ENCODE peak calls at places on chromosomes 11 and 22, in seven cellular contexts. One of them, this sample, is unnamed.

GRCh38 chr22:42299586-42300285 is 29.3 kb upstream of the TCF20 start:
- DNase-seq in iPS DF 6.9: no peak
- DNase-seq in testis: peak; percentile 21
- DNase-seq in CD8-positive, alpha-beta memory T cell: peak; percentile 47
- DNase-seq in AG04450: no peak
- DNase-seq in tibial artery: no peak
- DNase-seq in PC-9: no peak
- DNase-seq in this sample: no peak

GRCh38 chr11:35491231-35491871 is 34.1 kb downstream of the PAMR1 start:
- DNase-seq in iPS DF 6.9: no peak
- DNase-seq in testis: no peak
- DNase-seq in CD8-positive, alpha-beta memory T cell: no peak
- DNase-seq in AG04450: peak; percentile 83
- DNase-seq in tibial artery: no peak
- DNase-seq in PC-9: peak; percentile 10
- DNase-seq in this sample: no peak

GRCh38 chr11:108466405-108466804 is 924 bp downstream of the C11orf65 start:
- DNase-seq in iPS DF 6.9: no peak
- DNase-seq in testis: no peak
- DNase-seq in CD8-positive, alpha-beta memory T cell: no peak
- DNase-seq in AG04450: no peak
- DNase-seq in tibial artery: no peak
- DNase-seq in PC-9: no peak
- DNase-seq in this sample: no peak

GRCh38 chr22:41870786-41871185 is 37.9 kb downstream of the SREBF2 start:
- DNase-seq in iPS DF 6.9: no peak
- DNase-seq in testis: no peak
- DNase-seq in CD8-positive, alpha-beta memory T cell: no peak
- DNase-seq in AG04450: no peak
- DNase-seq in tibial artery: no peak
- DNase-seq in PC-9: no peak
- DNase-seq in this sample: no peak

GRCh38 chr11:45997599-45997998 is 75.1 kb downstream of the LARGE2 start:
- DNase-seq in iPS DF 6.9: no peak
- DNase-seq in testis: no peak
- DNase-seq in CD8-positive, alpha-beta memory T cell: no peak
- DNase-seq in AG04450: no peak
- DNase-seq in tibial artery: no peak
- DNase-seq in PC-9: no peak
- DNase-seq in this sample: no peak

GRCh38 chr11:117940736-117941135 is 11.5 kb upstream of the TMPRSS13 start:
- DNase-seq in iPS DF 6.9: no peak
- DNase-seq in testis: no peak
- DNase-seq in CD8-positive, alpha-beta memory T cell: no peak
- DNase-seq in AG04450: no peak
- DNase-seq in tibial artery: no peak
- DNase-seq in PC-9: no peak
- DNase-seq in this sample: no peak

GRCh38 chr11:126636911-126637799 is 281.7 kb downstream of the ST3GAL4 start:
- DNase-seq in iPS DF 6.9: no peak
- DNase-seq in testis: no peak
- DNase-seq in CD8-positive, alpha-beta memory T cell: no peak
- DNase-seq in AG04450: no peak
- DNase-seq in tibial artery: no peak
- DNase-seq in PC-9: no peak
- DNase-seq in this sample: no peak

GRCh38 chr11:63518548-63518947 is 12.7 kb downstream of the LGALS12 start:
- DNase-seq in iPS DF 6.9: no peak
- DNase-seq in testis: no peak
- DNase-seq in CD8-positive, alpha-beta memory T cell: peak; percentile 37
- DNase-seq in AG04450: no peak
- DNase-seq in tibial artery: no peak
- DNase-seq in PC-9: no peak
- DNase-seq in this sample: no peak

GRCh38 chr11:18392434-18393321 is 1.7 kb upstream of the LDHA start:
- DNase-seq in iPS DF 6.9: no peak
- DNase-seq in testis: peak; percentile 20
- DNase-seq in CD8-positive, alpha-beta memory T cell: no peak
- DNase-seq in AG04450: no peak
- DNase-seq in tibial artery: no peak
- DNase-seq in PC-9: no peak
- DNase-seq in this sample: no peak

GRCh38 chr22:50281957-50282356 is 11.8 kb upstream of the MAPK11 start:
- DNase-seq in iPS DF 6.9: no peak
- DNase-seq in testis: no peak
- DNase-seq in CD8-positive, alpha-beta memory T cell: no peak
- DNase-seq in AG04450: no peak
- DNase-seq in tibial artery: no peak
- DNase-seq in PC-9: peak; percentile 89
- DNase-seq in this sample: peak; percentile 79

GRCh38 chr11:123173040-123173855 is 21.8 kb downstream of the CLMP start:
- DNase-seq in iPS DF 6.9: no peak
- DNase-seq in testis: no peak
- DNase-seq in CD8-positive, alpha-beta memory T cell: no peak
- DNase-seq in AG04450: peak; percentile 97
- DNase-seq in tibial artery: no peak
- DNase-seq in PC-9: no peak
- DNase-seq in this sample: no peak

GRCh38 chr11:86671386-86672006 is 920 bp downstream of the ME3 start:
- DNase-seq in iPS DF 6.9: no peak
- DNase-seq in testis: peak; percentile 86
- DNase-seq in CD8-positive, alpha-beta memory T cell: no peak
- DNase-seq in AG04450: no peak
- DNase-seq in tibial artery: peak; percentile 89
- DNase-seq in PC-9: peak; percentile 64
- DNase-seq in this sample: peak; percentile 52

GRCh38 chr22:37309221-37310074 is 27.1 kb downstream of the CYTH4 start:
- DNase-seq in iPS DF 6.9: no peak
- DNase-seq in testis: no peak
- DNase-seq in CD8-positive, alpha-beta memory T cell: peak; percentile 65
- DNase-seq in AG04450: no peak
- DNase-seq in tibial artery: no peak
- DNase-seq in PC-9: no peak
- DNase-seq in this sample: no peak

GRCh38 chr11:19311306-19312030 is 70.7 kb upstream of the E2F8 start:
- DNase-seq in iPS DF 6.9: peak; percentile 37
- DNase-seq in testis: peak; percentile 87
- DNase-seq in CD8-positive, alpha-beta memory T cell: no peak
- DNase-seq in AG04450: peak; percentile 13
- DNase-seq in tibial artery: no peak
- DNase-seq in PC-9: peak; percentile 63
- DNase-seq in this sample: no peak

GRCh38 chr11:132586801-132587200 is 945.5 kb downstream of the OPCML start:
- DNase-seq in iPS DF 6.9: no peak
- DNase-seq in testis: no peak
- DNase-seq in CD8-positive, alpha-beta memory T cell: no peak
- DNase-seq in AG04450: peak; percentile 13
- DNase-seq in tibial artery: no peak
- DNase-seq in PC-9: no peak
- DNase-seq in this sample: no peak

GRCh38 chr22:42624551-42625106 is 9.9 kb upstream of the POLDIP3 start:
- DNase-seq in iPS DF 6.9: no peak
- DNase-seq in testis: no peak
- DNase-seq in CD8-positive, alpha-beta memory T cell: no peak
- DNase-seq in AG04450: no peak
- DNase-seq in tibial artery: no peak
- DNase-seq in PC-9: no peak
- DNase-seq in this sample: no peak

GRCh38 chr11:134533511-134533910 is 121.5 kb upstream of the B3GAT1 start:
- DNase-seq in iPS DF 6.9: no peak
- DNase-seq in testis: peak; percentile 5
- DNase-seq in CD8-positive, alpha-beta memory T cell: no peak
- DNase-seq in AG04450: no peak
- DNase-seq in tibial artery: peak; percentile 37
- DNase-seq in PC-9: no peak
- DNase-seq in this sample: peak; percentile 5

GRCh38 chr11:88489030-88489429 is 151.5 kb upstream of the CTSC start:
- DNase-seq in iPS DF 6.9: no peak
- DNase-seq in testis: no peak
- DNase-seq in CD8-positive, alpha-beta memory T cell: no peak
- DNase-seq in AG04450: no peak
- DNase-seq in tibial artery: no peak
- DNase-seq in PC-9: no peak
- DNase-seq in this sample: no peak

GRCh38 chr11:99316761-99317475 is 296.2 kb downstream of the CNTN5 start:
- DNase-seq in iPS DF 6.9: no peak
- DNase-seq in testis: no peak
- DNase-seq in CD8-positive, alpha-beta memory T cell: no peak
- DNase-seq in AG04450: no peak
- DNase-seq in tibial artery: no peak
- DNase-seq in PC-9: no peak
- DNase-seq in this sample: no peak

GRCh38 chr11:61959026-61959608 is 8.3 kb downstream of the FTH1 start:
- DNase-seq in iPS DF 6.9: no peak
- DNase-seq in testis: no peak
- DNase-seq in CD8-positive, alpha-beta memory T cell: no peak
- DNase-seq in AG04450: no peak
- DNase-seq in tibial artery: peak; percentile 41
- DNase-seq in PC-9: peak; percentile 49
- DNase-seq in this sample: no peak

GRCh38 chr11:63917685-63918523 is 940 bp upstream of the RCOR2 start:
- DNase-seq in iPS DF 6.9: no peak
- DNase-seq in testis: peak; percentile 61
- DNase-seq in CD8-positive, alpha-beta memory T cell: peak; percentile 36
- DNase-seq in AG04450: no peak
- DNase-seq in tibial artery: peak; percentile 92
- DNase-seq in PC-9: peak; percentile 59
- DNase-seq in this sample: peak; percentile 60

GRCh38 chr11:68959465-68960298 is 21.1 kb downstream of the MRGPRD start:
- DNase-seq in iPS DF 6.9: no peak
- DNase-seq in testis: no peak
- DNase-seq in CD8-positive, alpha-beta memory T cell: no peak
- DNase-seq in AG04450: no peak
- DNase-seq in tibial artery: no peak
- DNase-seq in PC-9: no peak
- DNase-seq in this sample: no peak

DNA sequence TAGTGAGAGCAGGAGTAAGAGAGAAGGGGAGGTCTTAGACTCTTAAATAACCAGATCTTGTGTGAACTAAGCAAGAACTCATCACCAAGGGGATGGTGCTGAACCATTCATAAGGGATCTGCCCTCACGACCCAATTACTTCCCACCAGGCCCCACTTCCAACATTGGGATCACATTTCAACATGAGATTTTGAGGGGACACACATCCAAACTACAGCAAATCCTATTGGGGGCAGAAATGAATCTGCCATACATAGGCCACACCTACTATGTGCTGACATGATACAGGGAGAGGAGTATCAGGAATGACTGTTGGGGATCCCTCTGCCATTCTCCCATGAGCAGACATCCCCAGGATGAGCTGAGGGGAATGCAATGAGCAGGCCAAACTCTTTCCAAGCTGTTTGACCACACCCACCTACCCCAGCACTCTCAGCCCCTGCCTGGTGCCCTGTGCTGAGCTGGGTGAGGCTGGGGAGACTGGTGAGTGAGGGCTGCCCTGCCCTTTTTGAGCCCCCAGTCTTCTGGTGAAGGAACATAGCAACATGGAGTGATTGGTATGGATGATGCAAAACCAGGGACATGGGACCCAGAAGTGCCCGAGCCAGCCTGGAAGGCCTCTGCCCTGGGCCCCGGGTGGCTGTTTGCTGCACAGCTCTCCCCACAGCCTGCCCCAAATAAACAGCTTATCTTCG is 1.2 kb upstream of the GTSE1 start:
- DNase-seq in iPS DF 6.9: no peak
- DNase-seq in testis: no peak
- DNase-seq in CD8-positive, alpha-beta memory T cell: no peak
- DNase-seq in AG04450: no peak
- DNase-seq in tibial artery: no peak
- DNase-seq in PC-9: no peak
- DNase-seq in this sample: no peak
- H3K4me3 ChIP-seq in iPS DF 6.9: no peak overlapping the region
- H3K4me3 ChIP-seq in testis: no peak overlapping the region
- H3K4me3 ChIP-seq in CD8-positive, alpha-beta memory T cell: peak overlapping the region; percentile 85
- H3K4me3 ChIP-seq in AG04450: peak overlapping the region; percentile 72
- H3K4me3 ChIP-seq in tibial artery: no peak overlapping the region
- H3K4me3 ChIP-seq in PC-9: peak overlapping the region; percentile 73
- H3K4me3 ChIP-seq in this sample: no peak overlapping the region

GRCh38 chr11:98061858-98062257 is 958.9 kb upstream of the CNTN5 start:
- DNase-seq in iPS DF 6.9: no peak
- DNase-seq in testis: no peak
- DNase-seq in CD8-positive, alpha-beta memory T cell: no peak
- DNase-seq in AG04450: no peak
- DNase-seq in tibial artery: no peak
- DNase-seq in PC-9: no peak
- DNase-seq in this sample: no peak
- H3K9me3 ChIP-seq in iPS DF 6.9: no peaks in the 10 kb centered on the region
- H3K9me3 ChIP-seq in testis: no peaks in the 10 kb centered on the region
- H3K9me3 ChIP-seq in CD8-positive, alpha-beta memory T cell: no peaks in the 10 kb centered on the region
- H3K9me3 ChIP-seq in AG04450: peaks cover 2% of the 10 kb centered on the region
- H3K9me3 ChIP-seq in tibial artery: no peaks in the 10 kb centered on the region
- H3K9me3 ChIP-seq in PC-9: no peaks in the 10 kb centered on the region
- H3K9me3 ChIP-seq in this sample: no peaks in the 10 kb centered on the region

GRCh38 chr22:46592390-46592872 is 27.8 kb upstream of the GRAMD4 start:
- DNase-seq in iPS DF 6.9: no peak
- DNase-seq in testis: no peak
- DNase-seq in CD8-positive, alpha-beta memory T cell: peak; percentile 52
- DNase-seq in AG04450: peak; percentile 13
- DNase-seq in tibial artery: peak; percentile 76
- DNase-seq in PC-9: no peak
- DNase-seq in this sample: no peak
- H3K4me3 ChIP-seq in iPS DF 6.9: no peak overlapping the region
- H3K4me3 ChIP-seq in testis: no peak overlapping the region
- H3K4me3 ChIP-seq in CD8-positive, alpha-beta memory T cell: peak overlapping the region; percentile 14
- H3K4me3 ChIP-seq in AG04450: peak overlapping the region; percentile 31
- H3K4me3 ChIP-seq in tibial artery: no peak overlapping the region
- H3K4me3 ChIP-seq in PC-9: no peak overlapping the region
- H3K4me3 ChIP-seq in this sample: no peak overlapping the region

GRCh38 chr22:27344546-27344945 is 457.0 kb downstream of the MN1 start:
- DNase-seq in iPS DF 6.9: no peak
- DNase-seq in testis: no peak
- DNase-seq in CD8-positive, alpha-beta memory T cell: no peak
- DNase-seq in AG04450: no peak
- DNase-seq in tibial artery: no peak
- DNase-seq in PC-9: no peak
- DNase-seq in this sample: no peak
- H3K9me3 ChIP-seq in iPS DF 6.9: no peaks in the 10 kb centered on the region
- H3K9me3 ChIP-seq in testis: no peaks in the 10 kb centered on the region
- H3K9me3 ChIP-seq in CD8-positive, alpha-beta memory T cell: no peaks in the 10 kb centered on the region
- H3K9me3 ChIP-seq in AG04450: no peaks in the 10 kb centered on the region
- H3K9me3 ChIP-seq in tibial artery: peaks cover 26% of the 10 kb centered on the region
- H3K9me3 ChIP-seq in PC-9: peaks cover 5% of the 10 kb centered on the region
- H3K9me3 ChIP-seq in this sample: no peaks in the 10 kb centered on the region

GRCh38 chr11:121406291-121406690 is 45.8 kb upstream of the SORL1 start:
- DNase-seq in iPS DF 6.9: peak; percentile 85
- DNase-seq in testis: no peak
- DNase-seq in CD8-positive, alpha-beta memory T cell: no peak
- DNase-seq in AG04450: no peak
- DNase-seq in tibial artery: no peak
- DNase-seq in PC-9: no peak
- DNase-seq in this sample: no peak
- H3K4me3 ChIP-seq in iPS DF 6.9: no peak overlapping the region
- H3K4me3 ChIP-seq in testis: no peak overlapping the region
- H3K4me3 ChIP-seq in CD8-positive, alpha-beta memory T cell: no peak overlapping the region
- H3K4me3 ChIP-seq in AG04450: no peak overlapping the region
- H3K4me3 ChIP-seq in tibial artery: no peak overlapping the region
- H3K4me3 ChIP-seq in PC-9: no peak overlapping the region
- H3K4me3 ChIP-seq in this sample: no peak overlapping the region

This sample was measured in pancreas.